ENCODE peak calls at places on chromosomes 3 and 15, in seven cellular contexts. One of them, this sample, is unnamed.
A peak's percentile ranks its signal among the peaks of the same experiment; 100 is the strongest.

GRCh38 chr3:44924102-44925084 is 50.0 kb downstream of the TGM4 start:
- DNase-seq in suprapubic skin: no peak
- DNase-seq in mesothelial cell of epicardium: no peak
- DNase-seq in B cell: no peak
- DNase-seq in GM12878: no peak
- DNase-seq in left lung: no peak
- DNase-seq in psoas muscle: no peak
- DNase-seq in this sample: no peak

GRCh38 chr3:45773044-45773443 is 23.3 kb downstream of the SLC6A20 start:
- DNase-seq in suprapubic skin: no peak
- DNase-seq in mesothelial cell of epicardium: no peak
- DNase-seq in B cell: no peak
- DNase-seq in GM12878: no peak
- DNase-seq in left lung: no peak
- DNase-seq in psoas muscle: no peak
- DNase-seq in this sample: no peak

GRCh38 chr15:58465866-58466517 is 34.2 kb downstream of the LIPC start:
- DNase-seq in suprapubic skin: no peak
- DNase-seq in mesothelial cell of epicardium: no peak
- DNase-seq in B cell: no peak
- DNase-seq in GM12878: no peak
- DNase-seq in left lung: no peak
- DNase-seq in psoas muscle: no peak
- DNase-seq in this sample: no peak

GRCh38 chr3:132987396-132987795 is 50.8 kb upstream of the TMEM108 start:
- DNase-seq in suprapubic skin: no peak
- DNase-seq in mesothelial cell of epicardium: no peak
- DNase-seq in B cell: no peak
- DNase-seq in GM12878: no peak
- DNase-seq in left lung: no peak
- DNase-seq in psoas muscle: no peak
- DNase-seq in this sample: no peak

GRCh38 chr3:99967796-99968195 is 146.5 kb downstream of the FILIP1L start:
- DNase-seq in suprapubic skin: no peak
- DNase-seq in mesothelial cell of epicardium: no peak
- DNase-seq in B cell: no peak
- DNase-seq in GM12878: no peak
- DNase-seq in left lung: no peak
- DNase-seq in psoas muscle: no peak
- DNase-seq in this sample: no peak

GRCh38 chr15:38050529-38050928 is 116.1 kb downstream of the TMCO5A start:
- DNase-seq in suprapubic skin: no peak
- DNase-seq in mesothelial cell of epicardium: no peak
- DNase-seq in B cell: no peak
- DNase-seq in GM12878: no peak
- DNase-seq in left lung: no peak
- DNase-seq in psoas muscle: no peak
- DNase-seq in this sample: no peak

GRCh38 chr15:47813985-47814384 is 96.7 kb downstream of the SEMA6D start:
- DNase-seq in suprapubic skin: no peak
- DNase-seq in mesothelial cell of epicardium: no peak
- DNase-seq in B cell: no peak
- DNase-seq in GM12878: peak; percentile 68
- DNase-seq in left lung: no peak
- DNase-seq in psoas muscle: no peak
- DNase-seq in this sample: peak; percentile 77

GRCh38 chr15:60370804-60371700 is 26.7 kb downstream of the ANXA2 start:
- DNase-seq in suprapubic skin: peak; percentile 88
- DNase-seq in mesothelial cell of epicardium: no peak
- DNase-seq in B cell: no peak
- DNase-seq in GM12878: no peak
- DNase-seq in left lung: peak; percentile 72
- DNase-seq in psoas muscle: peak; percentile 77
- DNase-seq in this sample: no peak

DNA sequence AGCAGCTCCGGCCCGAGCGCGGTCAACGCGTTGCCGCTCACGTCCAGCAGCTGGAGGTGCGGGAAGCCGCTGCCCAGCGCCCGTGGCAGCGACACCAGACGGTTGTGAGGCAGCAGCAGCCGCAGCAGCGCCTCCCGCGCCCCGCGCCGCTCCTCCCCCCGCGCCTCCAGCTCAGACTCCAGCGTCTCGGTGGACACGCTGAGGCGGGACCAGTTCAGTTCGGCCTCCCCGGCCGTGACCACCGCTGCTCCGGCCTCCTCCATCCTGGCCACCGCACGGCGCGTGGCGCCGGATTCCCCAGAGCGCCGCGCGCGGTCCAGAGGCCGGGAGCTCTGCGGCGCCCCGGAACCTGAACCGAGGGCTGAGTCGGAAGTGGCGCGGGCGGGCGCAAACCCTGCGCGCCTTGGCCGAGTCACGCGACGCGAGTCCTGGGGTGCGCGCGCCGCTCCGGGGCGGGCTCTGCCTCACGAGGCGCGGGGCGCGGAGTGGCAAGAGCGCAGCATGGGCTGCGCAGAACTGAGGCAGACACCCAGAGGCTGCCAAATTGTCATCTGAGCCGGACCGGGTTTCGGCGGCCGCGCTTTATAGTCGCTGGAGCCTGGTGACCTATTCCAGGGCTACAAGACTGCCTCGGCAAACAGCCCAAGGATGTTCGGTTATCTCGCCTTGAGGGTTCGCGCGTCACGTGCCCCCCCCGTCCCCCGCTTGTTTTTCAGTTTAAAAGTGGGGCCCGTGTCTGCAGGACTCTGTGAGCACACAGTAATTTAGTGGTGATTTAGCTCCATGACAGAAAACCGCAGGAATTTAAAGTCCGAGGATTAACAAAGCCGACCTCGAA is at the start of gene LRRC58:
- DNase-seq in suprapubic skin: peak; percentile 92
- DNase-seq in mesothelial cell of epicardium: peak; percentile 83
- DNase-seq in B cell: peak; percentile 95
- DNase-seq in GM12878: peak; percentile 56
- DNase-seq in left lung: peak; percentile 91
- DNase-seq in psoas muscle: peak; percentile 96
- DNase-seq in this sample: peak; percentile 74
- TF ChIP-seq CTCF in suprapubic skin: peak; percentile 16
- TF ChIP-seq CTCF in mesothelial cell of epicardium: no peak
- TF ChIP-seq CTCF in B cell: peak; percentile 25
- TF ChIP-seq CTCF in GM12878: peak; percentile 33
- TF ChIP-seq CTCF in left lung: no peak
- TF ChIP-seq CTCF in psoas muscle: peak; percentile 24
- TF ChIP-seq CTCF in this sample: peak; percentile 26

GRCh38 chr3:192409838-192410683 is 317.3 kb downstream of the FGF12 start:
- DNase-seq in suprapubic skin: no peak
- DNase-seq in mesothelial cell of epicardium: no peak
- DNase-seq in B cell: no peak
- DNase-seq in GM12878: no peak
- DNase-seq in left lung: no peak
- DNase-seq in psoas muscle: peak; percentile 45
- DNase-seq in this sample: no peak
- TF ChIP-seq CTCF in suprapubic skin: no peak
- TF ChIP-seq CTCF in mesothelial cell of epicardium: no peak
- TF ChIP-seq CTCF in B cell: no peak
- TF ChIP-seq CTCF in GM12878: no peak
- TF ChIP-seq CTCF in left lung: no peak
- TF ChIP-seq CTCF in psoas muscle: no peak
- TF ChIP-seq CTCF in this sample: no peak

GRCh38 chr3:179067291-179067690 is 4.3 kb downstream of the ZMAT3 start:
- DNase-seq in suprapubic skin: no peak
- DNase-seq in mesothelial cell of epicardium: no peak
- DNase-seq in B cell: no peak
- DNase-seq in GM12878: no peak
- DNase-seq in left lung: no peak
- DNase-seq in psoas muscle: no peak
- DNase-seq in this sample: no peak

GRCh38 chr3:179067839-179068238 is 3.8 kb downstream of the ZMAT3 start:
- DNase-seq in suprapubic skin: no peak
- DNase-seq in mesothelial cell of epicardium: no peak
- DNase-seq in B cell: no peak
- DNase-seq in GM12878: no peak
- DNase-seq in left lung: no peak
- DNase-seq in psoas muscle: no peak
- DNase-seq in this sample: no peak

GRCh38 chr3:179069762-179070390 is 1.7 kb downstream of the ZMAT3 start:
- DNase-seq in suprapubic skin: no peak
- DNase-seq in mesothelial cell of epicardium: no peak
- DNase-seq in B cell: no peak
- DNase-seq in GM12878: no peak
- DNase-seq in left lung: no peak
- DNase-seq in psoas muscle: no peak
- DNase-seq in this sample: no peak

GRCh38 chr3:179071161-179071568 is 444 bp downstream of the ZMAT3 start:
- DNase-seq in suprapubic skin: no peak
- DNase-seq in mesothelial cell of epicardium: peak; percentile 28
- DNase-seq in B cell: peak; percentile 73
- DNase-seq in GM12878: no peak
- DNase-seq in left lung: peak; percentile 36
- DNase-seq in psoas muscle: no peak
- DNase-seq in this sample: no peak

GRCh38 chr3:179068779-179069530 is 2.7 kb downstream of the ZMAT3 start:
- DNase-seq in suprapubic skin: no peak
- DNase-seq in mesothelial cell of epicardium: no peak
- DNase-seq in B cell: peak; percentile 29
- DNase-seq in GM12878: no peak
- DNase-seq in left lung: no peak
- DNase-seq in psoas muscle: no peak
- DNase-seq in this sample: no peak
- TF ChIP-seq CTCF in suprapubic skin: no peak
- TF ChIP-seq CTCF in mesothelial cell of epicardium: no peak
- TF ChIP-seq CTCF in B cell: peak; percentile 64
- TF ChIP-seq CTCF in GM12878: peak; percentile 64
- TF ChIP-seq CTCF in left lung: no peak
- TF ChIP-seq CTCF in psoas muscle: no peak
- TF ChIP-seq CTCF in this sample: peak; percentile 44

GRCh38 chr15:29369261-29369660 is 99.6 kb upstream of the NSMCE3 start:
- DNase-seq in suprapubic skin: no peak
- DNase-seq in mesothelial cell of epicardium: no peak
- DNase-seq in B cell: no peak
- DNase-seq in GM12878: no peak
- DNase-seq in left lung: no peak
- DNase-seq in psoas muscle: no peak
- DNase-seq in this sample: no peak

GRCh38 chr15:29361560-29361959 is 91.9 kb upstream of the NSMCE3 start:
- DNase-seq in suprapubic skin: no peak
- DNase-seq in mesothelial cell of epicardium: no peak
- DNase-seq in B cell: no peak
- DNase-seq in GM12878: no peak
- DNase-seq in left lung: no peak
- DNase-seq in psoas muscle: no peak
- DNase-seq in this sample: no peak

DNA sequence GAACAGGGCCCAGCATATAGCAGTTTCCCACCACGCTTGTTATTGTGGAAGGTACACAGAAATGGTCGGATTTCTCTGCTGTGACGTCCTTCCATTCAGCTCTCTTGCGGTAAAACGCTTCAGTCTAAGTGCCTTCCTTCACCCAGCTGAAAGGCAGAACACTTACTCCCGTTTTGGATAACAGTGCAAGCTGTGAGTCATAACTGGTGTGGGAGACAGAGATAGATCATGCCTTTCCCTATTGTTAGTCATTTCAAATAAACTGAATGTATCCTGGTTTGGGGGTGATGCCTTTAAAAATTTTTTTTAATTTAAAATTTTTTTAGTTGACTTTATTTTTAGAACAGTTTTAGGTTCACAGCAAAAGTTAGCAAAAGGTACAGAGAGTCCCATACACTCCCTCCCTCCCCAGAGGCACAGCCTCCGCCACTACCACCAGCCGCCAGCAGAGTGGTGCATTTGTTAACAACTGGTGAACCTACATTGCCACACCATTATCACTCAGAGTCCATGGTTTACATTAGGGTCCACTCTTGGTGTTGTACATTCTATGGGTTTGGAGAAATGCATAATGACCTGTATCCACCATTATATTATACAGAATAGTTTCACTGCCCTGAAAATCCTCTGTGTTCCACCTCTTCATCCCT is 94.9 kb upstream of the NSMCE3 start:
- DNase-seq in suprapubic skin: no peak
- DNase-seq in mesothelial cell of epicardium: no peak
- DNase-seq in B cell: no peak
- DNase-seq in GM12878: no peak
- DNase-seq in left lung: no peak
- DNase-seq in psoas muscle: no peak
- DNase-seq in this sample: no peak
- TF ChIP-seq CTCF in suprapubic skin: no peak
- TF ChIP-seq CTCF in mesothelial cell of epicardium: no peak
- TF ChIP-seq CTCF in B cell: no peak
- TF ChIP-seq CTCF in GM12878: peak; percentile 6
- TF ChIP-seq CTCF in left lung: no peak
- TF ChIP-seq CTCF in psoas muscle: no peak
- TF ChIP-seq CTCF in this sample: peak; percentile 55

GRCh38 chr3:72068621-72069020 is 283.7 kb upstream of the PROK2 start:
- DNase-seq in suprapubic skin: no peak
- DNase-seq in mesothelial cell of epicardium: no peak
- DNase-seq in B cell: no peak
- DNase-seq in GM12878: no peak
- DNase-seq in left lung: no peak
- DNase-seq in psoas muscle: no peak
- DNase-seq in this sample: no peak

GRCh38 chr3:72069543-72069942 is 284.6 kb upstream of the PROK2 start:
- DNase-seq in suprapubic skin: no peak
- DNase-seq in mesothelial cell of epicardium: no peak
- DNase-seq in B cell: no peak
- DNase-seq in GM12878: no peak
- DNase-seq in left lung: no peak
- DNase-seq in psoas muscle: no peak
- DNase-seq in this sample: no peak

GRCh38 chr3:72065872-72066641 is 281.1 kb upstream of the PROK2 start:
- DNase-seq in suprapubic skin: no peak
- DNase-seq in mesothelial cell of epicardium: no peak
- DNase-seq in B cell: no peak
- DNase-seq in GM12878: no peak
- DNase-seq in left lung: no peak
- DNase-seq in psoas muscle: no peak
- DNase-seq in this sample: no peak

GRCh38 chr3:72062017-72062416 is 277.1 kb upstream of the PROK2 start:
- DNase-seq in suprapubic skin: no peak
- DNase-seq in mesothelial cell of epicardium: no peak
- DNase-seq in B cell: no peak
- DNase-seq in GM12878: no peak
- DNase-seq in left lung: no peak
- DNase-seq in psoas muscle: no peak
- DNase-seq in this sample: no peak

DNA sequence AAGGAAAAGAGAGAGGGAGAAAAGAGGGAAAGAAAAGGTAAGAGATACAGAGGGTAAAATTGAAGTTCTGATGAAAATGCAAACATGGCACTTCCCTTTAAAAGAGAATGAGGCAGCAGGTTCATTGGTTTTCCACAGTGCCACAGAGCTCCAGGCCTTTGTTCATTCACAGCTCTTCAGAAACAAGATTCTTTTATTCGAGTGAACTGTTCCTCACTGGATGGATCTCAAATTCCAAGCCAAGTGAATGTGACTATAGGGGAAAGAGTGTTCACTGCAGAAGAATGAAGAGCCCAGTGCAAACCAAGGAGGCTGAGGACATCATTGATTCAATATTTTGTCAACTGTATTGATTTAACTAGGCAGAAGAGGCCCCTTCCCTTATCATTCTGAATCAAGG is 280.3 kb upstream of the PROK2 start:
- DNase-seq in suprapubic skin: no peak
- DNase-seq in mesothelial cell of epicardium: no peak
- DNase-seq in B cell: no peak
- DNase-seq in GM12878: no peak
- DNase-seq in left lung: no peak
- DNase-seq in psoas muscle: no peak
- DNase-seq in this sample: no peak
- TF ChIP-seq CTCF in suprapubic skin: no peak
- TF ChIP-seq CTCF in mesothelial cell of epicardium: no peak
- TF ChIP-seq CTCF in B cell: no peak
- TF ChIP-seq CTCF in GM12878: no peak
- TF ChIP-seq CTCF in left lung: no peak
- TF ChIP-seq CTCF in psoas muscle: no peak
- TF ChIP-seq CTCF in this sample: no peak